ENCODE peak calls at places on chromosomes 12 and 14, in nine cellular contexts. F is K562, P is fibroblast of lung, S is H1, G is tibial artery, B is upper lobe of right lung, K is fibroblast of mammary gland, E is heart left ventricle, U is IMR-90. Q is an unnamed sample.

GRCh38 chr14:80956922-80957321 is 1.5 kb downstream of the TSHR start:
- DNase-seq in F (no peak), P (no peak), S (no peak), G (peak), B (no peak), K (no peak), E (no peak), U (no peak), Q (no peak)

GRCh38 chr14:71550367-71550766 is 381.9 kb upstream of the RGS6 start:
- DNase-seq in F (no peak), P (no peak), S (no peak), G (no peak), B (no peak), K (no peak), E (no peak), U (no peak), Q (no peak)

GRCh38 chr14:57182760-57183503 is 85.8 kb downstream of the EXOC5 start:
- DNase-seq in F (peak), P (peak), S (no peak), G (no peak), B (no peak), K (peak), E (no peak), U (peak), Q (peak)

GRCh38 chr12:51763743-51764142 is 84.8 kb downstream of the FIGNL2 start:
- DNase-seq in F (no peak), P (no peak), S (no peak), G (no peak), B (no peak), K (no peak), E (no peak), U (no peak), Q (peak)

GRCh38 chr12:57475271-57476161 is 4.2 kb downstream of the ARHGAP9 start:
- DNase-seq in F (no peak), P (no peak), S (no peak), G (no peak), B (peak), K (peak), E (no peak), U (no peak), Q (peak)

GRCh38 chr12:124863409-124864325 is at the start of gene SCARB1:
- DNase-seq in F (peak), P (peak), S (peak), G (peak), B (peak), K (peak), E (peak), U (peak), Q (peak)

GRCh38 chr14:101459392-101459900 is 101.8 kb upstream of the DIO3 start:
- DNase-seq in F (no peak), P (no peak), S (no peak), G (no peak), B (no peak), K (no peak), E (no peak), U (no peak), Q (no peak)

GRCh38 chr12:89529738-89530137 is 3.9 kb upstream of the POC1B start:
- DNase-seq in F (peak), P (peak), S (no peak), G (no peak), B (no peak), K (peak), E (no peak), U (peak), Q (peak)

GRCh38 chr12:91763654-91764439 is 381.8 kb downstream of the BTG1 start:
- DNase-seq in F (no peak), P (no peak), S (no peak), G (no peak), B (no peak), K (no peak), E (no peak), U (no peak), Q (peak)

GRCh38 chr12:24795699-24796385 is 153.1 kb downstream of the BCAT1 start:
- DNase-seq in F (no peak), P (peak), S (no peak), G (no peak), B (no peak), K (no peak), E (no peak), U (no peak), Q (no peak)

GRCh38 chr14:71359823-71360222 is 452.6 kb downstream of the PCNX1 start:
- DNase-seq in F (no peak), P (no peak), S (no peak), G (no peak), B (no peak), K (no peak), E (no peak), U (no peak), Q (no peak)

GRCh38 chr14:69711471-69712216 is 55.3 kb upstream of the SRSF5 start:
- DNase-seq in F (no peak), P (no peak), S (no peak), G (peak), B (no peak), K (no peak), E (no peak), U (no peak), Q (no peak)

GRCh38 chr12:56038022-56038665 is 3.6 kb upstream of the RPS26 start:
- DNase-seq in F (no peak), P (no peak), S (no peak), G (no peak), B (no peak), K (no peak), E (no peak), U (no peak), Q (no peak)

GRCh38 chr14:104094056-104094708 is 8.7 kb downstream of the ASPG start:
- DNase-seq in F (no peak), P (no peak), S (no peak), G (no peak), B (peak), K (no peak), E (no peak), U (no peak), Q (no peak)

GRCh38 chr12:129150721-129151120 is 297.4 kb downstream of the GLT1D1 start:
- DNase-seq in F (no peak), P (no peak), S (no peak), G (no peak), B (peak), K (no peak), E (no peak), U (no peak), Q (no peak)

GRCh38 chr14:74843653-74844052 is 32.3 kb downstream of the PROX2 start:
- DNase-seq in F (no peak), P (peak), S (no peak), G (no peak), B (no peak), K (peak), E (no peak), U (peak), Q (peak)

GRCh38 chr14:85223667-85224066 is 306.3 kb upstream of the FLRT2 start:
- DNase-seq in F (no peak), P (no peak), S (no peak), G (no peak), B (no peak), K (no peak), E (no peak), U (no peak), Q (no peak)

GRCh38 chr12:9906888-9907287 is 25.3 kb downstream of the CLEC2A start:
- DNase-seq in F (no peak), P (no peak), S (no peak), G (no peak), B (no peak), K (peak), E (no peak), U (no peak), Q (no peak)

GRCh38 chr14:86038401-86038985 is 508.5 kb downstream of the FLRT2 start:
- DNase-seq in F (peak), P (peak), S (peak), G (peak), B (peak), K (peak), E (peak), U (peak), Q (peak)

GRCh38 chr14:92039073-92039719 is 663 bp downstream of the TRIP11 start:
- DNase-seq in F (peak), P (peak), S (peak), G (peak), B (no peak), K (peak), E (no peak), U (peak), Q (peak)

GRCh38 chr12:101847325-101847724 is 16.6 kb upstream of the GNPTAB start:
- DNase-seq in F (no peak), P (no peak), S (no peak), G (no peak), B (no peak), K (no peak), E (no peak), U (no peak), Q (no peak)

GRCh38 chr12:70150230-70150629 is 93.0 kb upstream of the CNOT2 start:
- DNase-seq in F (no peak), P (no peak), S (no peak), G (no peak), B (no peak), K (no peak), E (no peak), U (no peak), Q (no peak)

GRCh38 chr12:113130457-113131135 is 5.0 kb downstream of the RASAL1 start:
- DNase-seq in F (peak), P (no peak), S (no peak), G (no peak), B (no peak), K (no peak), E (no peak), U (no peak), Q (no peak)

GRCh38 chr14:24243336-24243836 is 963 bp upstream of the TINF2 start:
- DNase-seq in F (no peak), P (no peak), S (no peak), G (no peak), B (no peak), K (peak), E (no peak), U (no peak), Q (no peak)

GRCh38 chr12:110908377-110909136 is 11.8 kb downstream of the MYL2 start:
- DNase-seq in F (no peak), P (no peak), S (no peak), G (no peak), B (no peak), K (no peak), E (peak), U (no peak), Q (no peak)

GRCh38 chr14:105931808-105932483 is 405.6 kb downstream of the TMEM121 start:
- DNase-seq in F (peak), P (no peak), S (no peak), G (no peak), B (no peak), K (no peak), E (peak), U (no peak), Q (no peak)

GRCh38 chr14:103483600-103483999 is 39.0 kb downstream of the CKB start:
- DNase-seq in F (no peak), P (peak), S (no peak), G (no peak), B (no peak), K (peak), E (no peak), U (peak), Q (peak)

GRCh38 chr12:39348941-39349626 is 93.8 kb downstream of the KIF21A start:
- DNase-seq in F (no peak), P (no peak), S (no peak), G (no peak), B (no peak), K (no peak), E (no peak), U (no peak), Q (no peak)

GRCh38 chr12:108860443-108860842 is 3.1 kb upstream of the SSH1 start:
- DNase-seq in F (no peak), P (no peak), S (no peak), G (no peak), B (no peak), K (no peak), E (no peak), U (no peak), Q (no peak)

GRCh38 chr12:4268549-4269181 is 4.9 kb upstream of the CCND2 start:
- DNase-seq in F (no peak), P (peak), S (no peak), G (no peak), B (no peak), K (no peak), E (no peak), U (no peak), Q (no peak)

GRCh38 chr14:61257469-61258057 is 23.6 kb downstream of the TMEM30B start:
- DNase-seq in F (no peak), P (no peak), S (no peak), G (no peak), B (no peak), K (no peak), E (no peak), U (no peak), Q (no peak)

GRCh38 chr14:47044841-47045240 is 393.3 kb upstream of the RPL10L start:
- DNase-seq in F (no peak), P (no peak), S (peak), G (no peak), B (no peak), K (no peak), E (no peak), U (no peak), Q (no peak)

GRCh38 chr12:95687937-95688336 is 102.6 kb downstream of the NTN4 start:
- DNase-seq in F (no peak), P (no peak), S (no peak), G (no peak), B (no peak), K (no peak), E (no peak), U (no peak), Q (no peak)

GRCh38 chr12:356276-356988 is 32.7 kb downstream of the KDM5A start:
- DNase-seq in F (no peak), P (no peak), S (no peak), G (no peak), B (no peak), K (peak), E (no peak), U (peak), Q (peak)

GRCh38 chr12:131379758-131380157 is 331.1 kb upstream of the SFSWAP start:
- DNase-seq in F (no peak), P (no peak), S (no peak), G (no peak), B (no peak), K (no peak), E (no peak), U (no peak), Q (no peak)

GRCh38 chr12:47164730-47165439 is 85.1 kb upstream of the AMIGO2 start:
- DNase-seq in F (no peak), P (peak), S (no peak), G (no peak), B (no peak), K (peak), E (no peak), U (peak), Q (peak)

GRCh38 chr14:60656755-60657608 is 7.7 kb upstream of the SIX1 start:
- DNase-seq in F (no peak), P (peak), S (no peak), G (no peak), B (peak), K (peak), E (peak), U (peak), Q (peak)

GRCh38 chr12:442235-442884 is 17.4 kb upstream of the B4GALNT3 start:
- DNase-seq in F (peak), P (peak), S (no peak), G (no peak), B (no peak), K (peak), E (no peak), U (peak), Q (peak)

GRCh38 chr14:22336031-22336430 is 253.0 kb downstream of the DAD1 start:
- DNase-seq in F (no peak), P (no peak), S (no peak), G (no peak), B (no peak), K (no peak), E (no peak), U (no peak), Q (no peak)

GRCh38 chr12:64826234-64826633 is 1.8 kb downstream of the TBC1D30 start:
- DNase-seq in F (peak), P (peak), S (no peak), G (no peak), B (peak), K (peak), E (peak), U (peak), Q (peak)

GRCh38 chr12:64828713-64829112 is 4.3 kb downstream of the TBC1D30 start:
- DNase-seq in F (no peak), P (no peak), S (no peak), G (no peak), B (no peak), K (no peak), E (no peak), U (no peak), Q (no peak)

GRCh38 chr12:64824130-64824499 is 332 bp upstream of the TBC1D30 start:
- DNase-seq in F (no peak), P (no peak), S (no peak), G (no peak), B (no peak), K (no peak), E (no peak), U (no peak), Q (no peak)

GRCh38 chr12:64824500-64825142 is at the start of gene TBC1D30:
- DNase-seq in F (peak), P (no peak), S (no peak), G (no peak), B (peak), K (no peak), E (peak), U (peak), Q (peak)

DNA sequence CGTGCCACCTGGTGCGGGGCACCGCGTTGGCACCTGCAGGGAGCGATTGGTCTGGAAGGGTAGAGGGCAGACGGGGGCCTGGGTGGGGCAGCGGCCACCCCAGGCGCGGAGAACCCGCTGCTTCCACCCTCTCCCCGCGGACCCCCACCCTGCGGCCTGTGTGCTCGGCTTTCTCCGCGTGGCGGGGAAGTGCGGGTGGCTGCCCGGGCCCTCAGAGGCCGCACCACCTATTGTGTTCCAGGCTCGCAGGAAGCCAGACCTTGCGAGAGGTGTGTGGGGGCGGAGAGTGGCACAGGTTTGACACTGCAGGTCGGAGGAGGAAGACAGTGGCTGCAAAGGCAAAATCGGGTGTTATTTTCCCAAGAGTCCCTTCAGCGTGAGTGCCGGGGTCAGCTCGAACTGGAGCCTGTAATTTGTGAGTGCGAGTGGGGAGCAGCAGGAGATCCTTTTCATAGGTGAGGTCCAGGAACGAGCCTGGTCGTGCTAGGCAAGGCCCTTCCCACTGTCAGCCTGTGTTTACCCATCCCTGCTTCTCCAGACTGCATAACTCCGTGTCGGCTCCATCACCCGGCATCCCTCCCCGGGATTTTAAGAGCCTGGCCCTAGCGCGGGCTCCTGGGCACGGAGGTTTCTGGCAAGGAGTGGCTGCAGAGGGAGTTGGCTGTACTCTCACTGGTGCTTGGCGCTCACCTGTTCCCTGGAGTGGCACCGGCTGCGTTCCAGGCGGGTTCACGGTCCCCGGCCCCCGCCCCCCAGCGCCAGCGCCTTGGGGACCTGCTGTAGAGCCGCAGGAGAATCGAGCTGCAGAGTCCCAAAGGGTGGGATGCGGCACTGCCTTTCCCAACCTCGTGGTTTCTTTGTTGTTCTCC is 930 bp downstream of the TBC1D30 start:
- DNase-seq in F (no peak), P (no peak), S (no peak), G (no peak), B (peak), K (no peak), E (no peak), U (no peak), Q (no peak)
- H3K4me3 ChIP-seq in F (no peak), P (no peak), S (peak), G (peak), B (peak), K (no peak), E (peak), U (no peak), Q (no peak)

GRCh38 chr14:90816686-90817436 is 631 bp upstream of the TTC7B start:
- DNase-seq in F (no peak), P (no peak), S (no peak), G (no peak), B (no peak), K (no peak), E (peak), U (no peak), Q (no peak)
- TF ChIP-seq CTCF in F (no peak), P (no peak), S (no peak), G (no peak), B (no peak), K (no peak), E (no peak), U (no peak), Q (no peak)

DNA sequence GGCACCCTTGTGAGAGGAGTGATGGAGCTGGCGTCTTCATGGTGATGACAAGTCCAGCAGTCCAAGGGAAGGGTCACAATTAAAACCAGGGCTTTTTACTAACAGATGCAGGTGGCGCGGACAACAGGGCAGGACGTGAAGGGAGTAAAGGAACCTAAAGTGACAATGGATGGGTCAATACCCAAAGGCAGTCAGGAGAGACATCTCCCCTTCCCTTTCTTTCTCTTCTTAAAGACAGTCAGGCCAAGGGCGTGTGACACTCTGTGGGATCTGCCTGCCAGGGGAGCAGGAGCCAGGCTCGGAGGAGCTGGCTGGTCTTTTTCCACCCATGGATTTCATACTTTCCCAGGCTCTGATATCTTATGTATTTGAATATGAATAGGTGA is 62.0 kb downstream of the FBXL14 start:
- DNase-seq in F (no peak), P (no peak), S (no peak), G (no peak), B (no peak), K (no peak), E (no peak), U (no peak), Q (no peak)
- H3K4me3 ChIP-seq in F (no peak), P (peak), S (no peak), G (no peak), B (no peak), K (peak), E (no peak), U (peak), Q (peak)

DNA sequence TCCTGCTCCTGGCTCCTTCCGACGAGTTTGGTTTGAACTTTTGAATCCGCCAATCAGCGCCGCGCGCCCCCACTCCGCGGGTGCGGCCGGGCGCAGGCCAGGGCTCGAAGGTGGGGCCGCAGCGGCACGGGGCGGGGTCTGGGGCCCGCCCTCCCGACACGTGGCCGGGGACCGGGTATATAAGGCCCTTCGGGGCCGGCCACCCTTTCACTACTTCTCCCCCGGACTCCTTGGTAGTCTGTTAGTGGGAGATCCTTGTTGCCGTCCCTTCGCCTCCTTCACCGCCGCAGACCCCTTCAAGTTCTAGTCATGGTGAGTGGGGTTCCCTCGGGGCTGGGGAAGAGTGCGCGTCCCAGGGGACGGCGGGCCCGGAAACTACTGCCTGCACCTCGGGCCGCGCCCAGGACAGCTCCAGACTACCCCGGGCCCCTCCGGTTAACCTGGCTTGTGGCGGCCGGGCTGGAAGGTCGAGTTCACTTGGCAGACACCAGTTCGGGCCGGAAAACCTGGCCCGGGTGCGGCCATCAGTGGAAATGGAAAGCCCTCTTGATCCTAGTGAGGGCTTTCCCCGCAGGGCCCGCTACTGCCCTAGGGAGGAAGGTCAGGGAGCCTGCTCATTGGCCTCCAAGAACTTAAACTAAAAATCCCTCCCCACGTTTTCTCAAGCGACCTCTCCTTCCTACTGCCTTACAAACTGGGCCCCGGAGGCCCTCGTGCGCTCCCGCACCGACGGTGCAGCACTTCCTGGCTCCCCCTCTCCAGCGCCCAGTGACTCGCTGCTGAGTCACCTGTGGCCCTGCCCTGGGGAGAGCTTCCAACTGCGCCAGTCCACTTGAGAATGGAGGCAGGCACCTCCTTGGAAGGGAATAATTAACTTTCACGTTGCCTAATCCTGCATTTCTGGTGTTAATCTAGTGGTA is at the start of gene TUBA1C:
- DNase-seq in F (peak), P (peak), S (peak), G (peak), B (peak), K (peak), E (peak), U (peak), Q (peak)
- TF ChIP-seq CTCF in F (no peak), P (no peak), S (no peak), G (peak), B (no peak), K (no peak), E (no peak), U (peak), Q (no peak)

GRCh38 chr12:48980953-48981756 is 3.0 kb downstream of the WNT1 start:
- DNase-seq in F (peak), P (no peak), S (no peak), G (no peak), B (peak), K (no peak), E (no peak), U (peak), Q (no peak)
- H3K4me3 ChIP-seq in F (no peak), P (no peak), S (peak), G (peak), B (peak), K (no peak), E (peak), U (peak), Q (no peak)

Q was measured in fibroblast of the aortic adventitia.